ENCODE peak calls at places on chromosome 11, in seven cellular contexts. One of them, this sample, is unnamed.

GRCh38 chr11:34238966-34239365 is 118.8 kb downstream of the ABTB2 start:
- DNase-seq in sigmoid colon: no peak
- DNase-seq in neural crest cell: no peak
- DNase-seq in B cell: no peak
- DNase-seq in cardiac muscle cell: peak
- DNase-seq in WTC11: no peak
- DNase-seq in Peyer's patch: no peak
- DNase-seq in this sample: no peak

GRCh38 chr11:36296925-36297604 is 977 bp downstream of the PRR5L start:
- DNase-seq in sigmoid colon: no peak
- DNase-seq in neural crest cell: no peak
- DNase-seq in B cell: no peak
- DNase-seq in cardiac muscle cell: peak
- DNase-seq in WTC11: no peak
- DNase-seq in Peyer's patch: peak
- DNase-seq in this sample: no peak

GRCh38 chr11:72799441-72799840 is 5.6 kb upstream of the STARD10 start:
- DNase-seq in sigmoid colon: no peak
- DNase-seq in neural crest cell: no peak
- DNase-seq in B cell: no peak
- DNase-seq in cardiac muscle cell: no peak
- DNase-seq in WTC11: no peak
- DNase-seq in Peyer's patch: no peak
- DNase-seq in this sample: no peak

GRCh38 chr11:66491315-66491935 is 11.2 kb downstream of the DPP3 start:
- DNase-seq in sigmoid colon: no peak
- DNase-seq in neural crest cell: no peak
- DNase-seq in B cell: no peak
- DNase-seq in cardiac muscle cell: no peak
- DNase-seq in WTC11: peak
- DNase-seq in Peyer's patch: no peak
- DNase-seq in this sample: no peak

GRCh38 chr11:9747816-9748215 is 83.9 kb downstream of the SWAP70 start:
- DNase-seq in sigmoid colon: peak
- DNase-seq in neural crest cell: no peak
- DNase-seq in B cell: no peak
- DNase-seq in cardiac muscle cell: no peak
- DNase-seq in WTC11: no peak
- DNase-seq in Peyer's patch: no peak
- DNase-seq in this sample: no peak

GRCh38 chr11:16989554-16989953 is 24.7 kb downstream of the PLEKHA7 start:
- DNase-seq in sigmoid colon: no peak
- DNase-seq in neural crest cell: no peak
- DNase-seq in B cell: no peak
- DNase-seq in cardiac muscle cell: no peak
- DNase-seq in WTC11: no peak
- DNase-seq in Peyer's patch: peak
- DNase-seq in this sample: no peak

GRCh38 chr11:133894956-133895549 is 49.7 kb upstream of the SPATA19 start:
- DNase-seq in sigmoid colon: peak
- DNase-seq in neural crest cell: no peak
- DNase-seq in B cell: peak
- DNase-seq in cardiac muscle cell: peak
- DNase-seq in WTC11: peak
- DNase-seq in Peyer's patch: no peak
- DNase-seq in this sample: peak

GRCh38 chr11:78220218-78221157 is 31.8 kb downstream of the USP35 start:
- DNase-seq in sigmoid colon: no peak
- DNase-seq in neural crest cell: no peak
- DNase-seq in B cell: no peak
- DNase-seq in cardiac muscle cell: no peak
- DNase-seq in WTC11: no peak
- DNase-seq in Peyer's patch: no peak
- DNase-seq in this sample: no peak

GRCh38 chr11:111387318-111387863 is 8.3 kb upstream of the POU2AF1 start:
- DNase-seq in sigmoid colon: peak
- DNase-seq in neural crest cell: no peak
- DNase-seq in B cell: no peak
- DNase-seq in cardiac muscle cell: no peak
- DNase-seq in WTC11: no peak
- DNase-seq in Peyer's patch: peak
- DNase-seq in this sample: no peak

GRCh38 chr11:72848846-72849466 is 34.7 kb downstream of the ATG16L2 start:
- DNase-seq in sigmoid colon: no peak
- DNase-seq in neural crest cell: no peak
- DNase-seq in B cell: peak
- DNase-seq in cardiac muscle cell: peak
- DNase-seq in WTC11: peak
- DNase-seq in Peyer's patch: no peak
- DNase-seq in this sample: no peak

GRCh38 chr11:107751082-107751481 is 39.2 kb upstream of the SLN start:
- DNase-seq in sigmoid colon: no peak
- DNase-seq in neural crest cell: no peak
- DNase-seq in B cell: no peak
- DNase-seq in cardiac muscle cell: no peak
- DNase-seq in WTC11: no peak
- DNase-seq in Peyer's patch: no peak
- DNase-seq in this sample: no peak

GRCh38 chr11:44005956-44006355 is 41.8 kb upstream of the ACCSL start:
- DNase-seq in sigmoid colon: peak
- DNase-seq in neural crest cell: no peak
- DNase-seq in B cell: no peak
- DNase-seq in cardiac muscle cell: no peak
- DNase-seq in WTC11: no peak
- DNase-seq in Peyer's patch: peak
- DNase-seq in this sample: no peak

GRCh38 chr11:68032997-68033707 is 2.7 kb downstream of the NDUFS8 start:
- DNase-seq in sigmoid colon: no peak
- DNase-seq in neural crest cell: no peak
- DNase-seq in B cell: no peak
- DNase-seq in cardiac muscle cell: no peak
- DNase-seq in WTC11: no peak
- DNase-seq in Peyer's patch: no peak
- DNase-seq in this sample: no peak

GRCh38 chr11:70853103-70853830 is 399.1 kb downstream of the SHANK2 start:
- DNase-seq in sigmoid colon: no peak
- DNase-seq in neural crest cell: no peak
- DNase-seq in B cell: no peak
- DNase-seq in cardiac muscle cell: no peak
- DNase-seq in WTC11: no peak
- DNase-seq in Peyer's patch: no peak
- DNase-seq in this sample: no peak

GRCh38 chr11:65435330-65435931 is 12.8 kb downstream of the NEAT1 start:
- DNase-seq in sigmoid colon: peak
- DNase-seq in neural crest cell: no peak
- DNase-seq in B cell: no peak
- DNase-seq in cardiac muscle cell: no peak
- DNase-seq in WTC11: no peak
- DNase-seq in Peyer's patch: peak
- DNase-seq in this sample: no peak

GRCh38 chr11:115612331-115612730 is 108.1 kb upstream of the CADM1 start:
- DNase-seq in sigmoid colon: no peak
- DNase-seq in neural crest cell: no peak
- DNase-seq in B cell: no peak
- DNase-seq in cardiac muscle cell: peak
- DNase-seq in WTC11: no peak
- DNase-seq in Peyer's patch: no peak
- DNase-seq in this sample: no peak

GRCh38 chr11:67646535-67647336 is 3.8 kb downstream of the ACY3 start:
- DNase-seq in sigmoid colon: no peak
- DNase-seq in neural crest cell: no peak
- DNase-seq in B cell: peak
- DNase-seq in cardiac muscle cell: no peak
- DNase-seq in WTC11: no peak
- DNase-seq in Peyer's patch: peak
- DNase-seq in this sample: no peak

GRCh38 chr11:70005107-70005818 is 72.9 kb upstream of the ANO1 start:
- DNase-seq in sigmoid colon: no peak
- DNase-seq in neural crest cell: no peak
- DNase-seq in B cell: no peak
- DNase-seq in cardiac muscle cell: peak
- DNase-seq in WTC11: no peak
- DNase-seq in Peyer's patch: no peak
- DNase-seq in this sample: no peak

GRCh38 chr11:2531987-2532703 is 87.3 kb downstream of the KCNQ1 start:
- DNase-seq in sigmoid colon: no peak
- DNase-seq in neural crest cell: no peak
- DNase-seq in B cell: peak
- DNase-seq in cardiac muscle cell: no peak
- DNase-seq in WTC11: no peak
- DNase-seq in Peyer's patch: peak
- DNase-seq in this sample: no peak

GRCh38 chr11:11973361-11973800 is 35.0 kb downstream of the DKK3 start:
- DNase-seq in sigmoid colon: peak
- DNase-seq in neural crest cell: no peak
- DNase-seq in B cell: no peak
- DNase-seq in cardiac muscle cell: peak
- DNase-seq in WTC11: no peak
- DNase-seq in Peyer's patch: no peak
- DNase-seq in this sample: no peak

GRCh38 chr11:85886089-85887056 is 31.2 kb downstream of the CCDC83 start:
- DNase-seq in sigmoid colon: no peak
- DNase-seq in neural crest cell: no peak
- DNase-seq in B cell: no peak
- DNase-seq in cardiac muscle cell: peak
- DNase-seq in WTC11: no peak
- DNase-seq in Peyer's patch: no peak
- DNase-seq in this sample: no peak

GRCh38 chr11:11478021-11478420 is 125.0 kb upstream of the CSNK2A3 start:
- DNase-seq in sigmoid colon: no peak
- DNase-seq in neural crest cell: no peak
- DNase-seq in B cell: no peak
- DNase-seq in cardiac muscle cell: no peak
- DNase-seq in WTC11: no peak
- DNase-seq in Peyer's patch: no peak
- DNase-seq in this sample: no peak

GRCh38 chr11:112564228-112564955 is 303.7 kb upstream of the PLET1 start:
- DNase-seq in sigmoid colon: no peak
- DNase-seq in neural crest cell: no peak
- DNase-seq in B cell: no peak
- DNase-seq in cardiac muscle cell: peak
- DNase-seq in WTC11: no peak
- DNase-seq in Peyer's patch: no peak
- DNase-seq in this sample: no peak

GRCh38 chr11:103806130-103806900 is 230.1 kb upstream of the DDI1 start:
- DNase-seq in sigmoid colon: no peak
- DNase-seq in neural crest cell: no peak
- DNase-seq in B cell: no peak
- DNase-seq in cardiac muscle cell: peak
- DNase-seq in WTC11: no peak
- DNase-seq in Peyer's patch: no peak
- DNase-seq in this sample: no peak

GRCh38 chr11:74453373-74453975 is 13.9 kb downstream of the KCNE3 start:
- DNase-seq in sigmoid colon: peak
- DNase-seq in neural crest cell: peak
- DNase-seq in B cell: peak
- DNase-seq in cardiac muscle cell: peak
- DNase-seq in WTC11: peak
- DNase-seq in Peyer's patch: peak
- DNase-seq in this sample: no peak

DNA sequence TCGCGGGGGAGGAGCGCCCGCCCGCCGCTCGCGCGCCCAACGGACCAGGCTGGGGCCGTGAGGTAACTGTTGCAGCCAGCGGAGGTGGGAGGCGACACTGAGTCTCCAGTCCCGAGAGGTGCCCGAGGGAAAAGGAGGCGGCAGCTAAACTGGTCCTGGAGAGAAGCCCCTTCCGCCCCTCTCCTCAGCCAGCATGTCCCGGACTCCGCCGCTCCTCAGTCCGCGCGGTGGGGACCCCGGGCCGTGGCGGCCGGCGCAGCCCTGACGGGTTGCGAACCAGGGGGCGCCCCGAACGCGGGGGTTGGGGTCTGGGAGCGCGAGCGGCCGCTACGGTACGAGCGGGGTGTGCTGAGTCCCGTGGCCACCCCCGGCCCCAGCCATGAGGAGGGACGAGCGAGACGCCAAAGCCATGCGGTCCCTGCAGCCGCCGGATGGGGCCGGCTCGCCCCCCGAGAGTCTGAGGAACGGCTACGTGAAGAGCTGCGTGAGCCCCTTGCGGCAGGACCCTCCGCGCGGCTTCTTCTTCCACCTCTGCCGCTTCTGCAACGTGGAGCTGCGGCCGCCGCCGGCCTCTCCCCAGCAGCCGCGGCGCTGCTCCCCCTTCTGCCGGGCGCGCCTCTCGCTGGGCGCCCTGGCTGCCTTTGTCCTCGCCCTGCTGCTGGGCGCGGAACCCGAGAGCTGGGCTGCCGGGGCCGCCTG is at the start of gene PDE3B:
- DNase-seq in sigmoid colon: peak
- DNase-seq in neural crest cell: peak
- DNase-seq in B cell: peak
- DNase-seq in cardiac muscle cell: peak
- DNase-seq in WTC11: peak
- DNase-seq in Peyer's patch: peak
- DNase-seq in this sample: peak
- TF ChIP-seq CTCF in sigmoid colon: no peak
- TF ChIP-seq CTCF in neural crest cell: no peak
- TF ChIP-seq CTCF in B cell: peak
- TF ChIP-seq CTCF in cardiac muscle cell: no peak
- TF ChIP-seq CTCF in WTC11: no peak
- TF ChIP-seq CTCF in Peyer's patch: no peak
- TF ChIP-seq CTCF in this sample: no peak

GRCh38 chr11:41245704-41246398 is 213.6 kb downstream of the LRRC4C start:
- DNase-seq in sigmoid colon: peak
- DNase-seq in neural crest cell: no peak
- DNase-seq in B cell: no peak
- DNase-seq in cardiac muscle cell: no peak
- DNase-seq in WTC11: peak
- DNase-seq in Peyer's patch: no peak
- DNase-seq in this sample: no peak
- TF ChIP-seq CTCF in sigmoid colon: no peak
- TF ChIP-seq CTCF in neural crest cell: no peak
- TF ChIP-seq CTCF in B cell: no peak
- TF ChIP-seq CTCF in cardiac muscle cell: no peak
- TF ChIP-seq CTCF in WTC11: no peak
- TF ChIP-seq CTCF in Peyer's patch: no peak
- TF ChIP-seq CTCF in this sample: no peak

GRCh38 chr11:59669611-59670009 is 773 bp upstream of the PATL1 start:
- DNase-seq in sigmoid colon: peak
- DNase-seq in neural crest cell: peak
- DNase-seq in B cell: no peak
- DNase-seq in cardiac muscle cell: peak
- DNase-seq in WTC11: peak
- DNase-seq in Peyer's patch: peak
- DNase-seq in this sample: peak
- TF ChIP-seq CTCF in sigmoid colon: no peak
- TF ChIP-seq CTCF in neural crest cell: peak
- TF ChIP-seq CTCF in B cell: no peak
- TF ChIP-seq CTCF in cardiac muscle cell: no peak
- TF ChIP-seq CTCF in WTC11: no peak
- TF ChIP-seq CTCF in Peyer's patch: no peak
- TF ChIP-seq CTCF in this sample: no peak

DNA sequence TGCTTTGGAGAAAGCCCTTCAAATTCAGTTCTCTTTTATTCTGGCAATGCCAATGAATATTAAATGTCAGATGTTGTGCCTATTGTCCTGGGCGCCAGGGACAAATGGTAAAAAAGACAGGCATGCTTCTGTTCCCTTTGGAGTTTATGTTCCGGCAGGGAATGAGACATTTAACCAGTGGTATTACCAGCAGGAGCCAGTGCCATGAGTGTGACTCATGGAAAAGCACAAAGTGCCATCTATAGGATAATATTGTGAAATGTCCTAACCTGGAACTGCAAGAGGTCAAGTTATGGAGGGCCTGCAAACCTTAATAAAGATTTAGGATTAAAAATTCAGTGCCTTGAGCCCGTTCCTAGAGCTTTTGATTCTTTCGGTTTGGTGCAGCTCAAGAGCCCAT is 39.5 kb downstream of the REXO2 start:
- DNase-seq in sigmoid colon: no peak
- DNase-seq in neural crest cell: no peak
- DNase-seq in B cell: no peak
- DNase-seq in cardiac muscle cell: peak
- DNase-seq in WTC11: no peak
- DNase-seq in Peyer's patch: no peak
- DNase-seq in this sample: no peak
- TF ChIP-seq CTCF in sigmoid colon: no peak
- TF ChIP-seq CTCF in neural crest cell: no peak
- TF ChIP-seq CTCF in B cell: no peak
- TF ChIP-seq CTCF in cardiac muscle cell: no peak
- TF ChIP-seq CTCF in WTC11: no peak
- TF ChIP-seq CTCF in Peyer's patch: no peak
- TF ChIP-seq CTCF in this sample: no peak

This sample was measured in mesothelial cell of epicardium.